ENCODE peak calls at places on chromosomes 2 and 18, in five cellular contexts. N, X, L, H and U are unnamed samples.

GRCh38 chr2:163708265-163708664 is 27.5 kb downstream of the FIGN start:
- DNase-seq in X (no peak), L (no peak), N (no peak), H (no peak), U (no peak)

GRCh38 chr2:118763797-118764196 is 83.7 kb downstream of the EN1 start:
- DNase-seq in H (no peak), N (no peak), L (peak; percentile 13), X (no peak), U (no peak)

GRCh38 chr2:241561811-241562210 is 3.3 kb downstream of the BOK start:
- DNase-seq in X (no peak), N (peak; percentile 22), L (peak; percentile 75), H (peak; percentile 88), U (no peak)

GRCh38 chr2:40406485-40407289 is 45.2 kb downstream of the SLC8A1 start:
- DNase-seq in X (no peak), L (no peak), N (no peak), H (no peak), U (no peak)

GRCh38 chr2:138470941-138471340 is 30.6 kb upstream of the SPOPL start:
- DNase-seq in X (no peak), N (no peak), L (no peak), H (no peak), U (no peak)

GRCh38 chr2:35503311-35503710 is 852.3 kb upstream of the CRIM1 start:
- DNase-seq in N (no peak), X (no peak), H (no peak), L (no peak), U (no peak)

GRCh38 chr2:100580474-100581264 is 17.9 kb downstream of the PDCL3 start:
- DNase-seq in N (no peak), X (peak; percentile 85), L (no peak), H (peak; percentile 69), U (peak; percentile 63)

GRCh38 chr2:176555781-176556180 is 286.5 kb downstream of the MTX2 start:
- DNase-seq in N (no peak), L (peak; percentile 21), H (no peak), X (no peak), U (no peak)

GRCh38 chr2:8684421-8684884 is 2.6 kb downstream of the ID2 start:
- DNase-seq in N (no peak), H (no peak), X (peak; percentile 84), L (no peak), U (no peak)

GRCh38 chr2:227862227-227862740 is 9.1 kb upstream of the DAW1 start:
- DNase-seq in L (peak; percentile 71), H (no peak), X (no peak), N (no peak), U (no peak)

GRCh38 chr2:135647836-135648579 is 93.6 kb upstream of the UBXN4 start:
- DNase-seq in L (no peak), N (no peak), H (no peak), X (no peak), U (no peak)

GRCh38 chr2:108534577-108535379 is 508 bp downstream of the LIMS1 start:
- DNase-seq in L (peak; percentile 37), N (no peak), X (peak; percentile 89), H (no peak), U (no peak)

GRCh38 chr2:80454628-80455027 is 150.1 kb upstream of the LRRTM1 start:
- DNase-seq in N (no peak), X (no peak), L (no peak), H (peak; percentile 54), U (no peak)

GRCh38 chr2:229485782-229486181 is 214.7 kb upstream of the PID1 start:
- DNase-seq in L (no peak), H (no peak), X (no peak), N (no peak), U (no peak)

GRCh38 chr2:225040862-225041209 is 1.4 kb downstream of the DOCK10 start:
- DNase-seq in X (no peak), L (no peak), H (no peak), N (no peak), U (no peak)

GRCh38 chr18:70072678-70073077 is 125.0 kb upstream of the CD226 start:
- DNase-seq in H (no peak), N (no peak), X (no peak), L (peak; percentile 52), U (no peak)

GRCh38 chr18:8365528-8365927 is 243.7 kb upstream of the RAB12 start:
- DNase-seq in X (no peak), H (no peak), L (no peak), N (no peak), U (no peak)

GRCh38 chr2:199738723-199739412 is 112.1 kb downstream of the FTCDNL1 start:
- DNase-seq in X (no peak), H (no peak), L (peak; percentile 59), N (no peak), U (no peak)

GRCh38 chr2:100731535-100731981 is 88.4 kb upstream of the NPAS2 start:
- DNase-seq in L (peak; percentile 93), N (no peak), X (no peak), H (no peak), U (no peak)

GRCh38 chr18:31444142-31444541 is 3.4 kb upstream of the DSG3 start:
- DNase-seq in H (no peak), X (no peak), L (no peak), N (no peak), U (no peak)

GRCh38 chr2:37826611-37827010 is 98.5 kb upstream of the RMDN2 start:
- DNase-seq in X (peak; percentile 3), N (no peak), L (no peak), H (no peak), U (no peak)

GRCh38 chr2:2409481-2409880 is 78.4 kb upstream of the MYT1L start:
- DNase-seq in H (no peak), N (no peak), L (no peak), X (no peak), U (no peak)

GRCh38 chr2:200258881-200259576 is 47.5 kb upstream of the SPATS2L start:
- DNase-seq in H (no peak), X (no peak), L (peak; percentile 64), N (no peak), U (no peak)

GRCh38 chr2:129761569-129762021 is 217.9 kb upstream of the RAB6C start:
- DNase-seq in X (peak; percentile 83), L (no peak), N (no peak), H (no peak), U (no peak)

GRCh38 chr2:79686884-79687283 is 174.0 kb downstream of the CTNNA2 start:
- DNase-seq in H (no peak), X (no peak), N (no peak), L (no peak), U (no peak)

GRCh38 chr2:88005776-88006175 is 10.6 kb downstream of the RNU2-63P start:
- DNase-seq in L (no peak), H (no peak), X (no peak), N (no peak), U (no peak)

DNA sequence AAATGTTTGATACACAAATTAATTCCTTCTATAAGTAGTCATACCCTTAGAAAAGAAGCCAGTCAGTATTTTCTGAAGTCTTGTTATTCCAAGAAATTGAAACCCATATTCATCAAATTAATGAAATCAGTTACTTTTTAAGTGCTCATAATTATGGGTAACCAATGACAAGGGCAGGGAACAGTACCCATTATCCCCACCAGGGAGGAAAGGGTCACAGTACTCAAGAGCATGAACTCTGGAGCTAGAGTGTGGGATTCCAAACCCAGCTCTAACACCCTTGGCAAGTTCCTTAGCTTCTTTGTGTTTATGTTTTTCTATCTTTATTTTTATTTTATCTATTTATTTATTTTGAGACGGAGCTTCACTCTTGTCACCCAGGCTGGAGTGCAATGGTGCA is 68.4 kb downstream of the CCDC148 start:
- DNase-seq in X (no peak), L (no peak), H (no peak), N (no peak), U (no peak)
- TF ChIP-seq CTCF in X (no peak), L (no peak), H (no peak), N (no peak), U (no peak)

GRCh38 chr2:113272463-113272862 is 6.3 kb downstream of the PAX8 start:
- DNase-seq in X (no peak), H (no peak), L (no peak), N (no peak), U (no peak)
- TF ChIP-seq CTCF in X (no peak), H (no peak), L (no peak), N (no peak), U (no peak)

GRCh38 chr2:43226558-43226954 is at the start of gene ZFP36L2:
- DNase-seq in L (peak; percentile 75), H (peak; percentile 99), X (peak; percentile 99), N (peak; percentile 78), U (peak; percentile 94)
- TF ChIP-seq CTCF in L (peak; percentile 31), H (no peak), X (no peak), N (peak; percentile 24), U (no peak)

GRCh38 chr18:6732952-6733351 is 3.4 kb downstream of the ARHGAP28 start:
- DNase-seq in X (no peak), L (no peak), N (no peak), H (no peak), U (no peak)

GRCh38 chr18:6728809-6729246 is 688 bp upstream of the ARHGAP28 start:
- DNase-seq in L (no peak), X (no peak), H (no peak), N (no peak), U (no peak)

GRCh38 chr18:6728318-6728717 is 1.2 kb upstream of the ARHGAP28 start:
- DNase-seq in N (no peak), H (no peak), L (no peak), X (no peak), U (no peak)

GRCh38 chr18:6731197-6731596 is 1.7 kb downstream of the ARHGAP28 start:
- DNase-seq in H (no peak), L (peak; percentile 71), N (no peak), X (no peak), U (no peak)

GRCh38 chr18:6729247-6730091 is at the start of gene ARHGAP28:
- DNase-seq in N (no peak), H (peak; percentile 91), L (peak; percentile 34), X (peak; percentile 91), U (no peak)
- TF ChIP-seq CTCF in N (no peak), H (peak; percentile 31), L (peak; percentile 25), X (no peak), U (no peak)

DNA sequence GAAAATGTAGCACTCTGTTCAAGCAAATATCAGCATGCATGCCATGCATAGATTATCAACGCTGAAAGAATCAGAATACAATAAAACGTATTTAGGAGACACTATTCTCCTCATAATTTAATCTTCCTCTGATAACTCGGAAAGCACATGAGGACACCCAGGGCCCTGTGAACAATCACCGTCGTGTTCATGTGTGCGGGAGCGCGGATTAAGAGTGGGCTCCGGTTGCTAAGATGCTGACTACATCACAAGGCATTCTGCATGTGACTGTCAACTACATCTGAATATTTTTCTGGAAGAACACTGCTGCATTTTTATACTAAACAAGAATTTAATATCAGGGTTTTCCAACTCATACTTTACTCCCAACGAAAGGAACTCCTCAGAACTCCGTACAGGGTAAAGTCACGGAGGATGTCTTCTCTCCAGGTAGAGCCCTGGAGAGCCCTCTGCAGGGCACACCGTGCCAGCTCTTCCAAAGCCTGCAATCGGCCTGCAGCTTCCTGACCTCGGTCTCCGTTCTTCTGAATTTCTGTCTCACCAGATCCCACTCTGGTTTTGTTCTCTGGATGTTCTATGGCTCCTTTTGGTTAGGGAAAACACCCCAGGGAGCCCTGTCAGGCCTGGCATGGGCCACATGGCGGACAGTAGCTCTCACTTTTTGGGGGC is 59.6 kb downstream of the ZNF516 start:
- DNase-seq in H (no peak), L (no peak), N (no peak), X (no peak), U (no peak)
- TF ChIP-seq CTCF in H (no peak), L (peak; percentile 8), N (no peak), X (no peak), U (no peak)